ENCODE peak calls at places on chromosomes 11 and 22, in eight cellular contexts. N is testis, D is A549, U is hepatocyte, X is endothelial cell of umbilical vein, K is OCI-LY7, H is AG04450, P is AG10803. S is an unnamed sample.

GRCh38 chr11:66568124-66568916 is at the start of gene CTSF:
- DNase-seq in N (peak; percentile 94), D (peak; percentile 83), U (no peak), X (peak; percentile 85), K (no peak), H (peak; percentile 24), P (peak; percentile 67), S (peak; percentile 73)

GRCh38 chr11:46322759-46323158 is 24.5 kb upstream of the DGKZ start:
- DNase-seq in N (no peak), D (peak; percentile 51), U (no peak), X (no peak), K (peak; percentile 25), H (no peak), P (peak; percentile 46), S (peak; percentile 50)

GRCh38 chr22:35995772-35996171 is 32.9 kb downstream of the RBFOX2 start:
- DNase-seq in N (peak; percentile 82), D (no peak), U (peak; percentile 80), X (peak; percentile 70), K (no peak), H (peak; percentile 98), P (peak; percentile 97), S (no peak)

GRCh38 chr22:45009881-45010531 is at the start of gene PHF21B:
- DNase-seq in N (peak; percentile 91), D (peak; percentile 71), U (peak; percentile 83), X (peak; percentile 4), K (peak; percentile 84), H (no peak), P (peak; percentile 13), S (peak; percentile 51)

GRCh38 chr11:68040121-68040956 is 1.5 kb downstream of the TCIRG1 start:
- DNase-seq in N (peak; percentile 45), D (peak; percentile 64), U (peak; percentile 77), X (peak; percentile 86), K (peak; percentile 84), H (peak; percentile 42), P (peak; percentile 71), S (peak; percentile 78)

GRCh38 chr11:10930961-10931760 is 73.3 kb upstream of the ZBED5 start:
- DNase-seq in N (peak; percentile 72), D (peak; percentile 82), U (peak; percentile 94), X (peak; percentile 80), K (no peak), H (peak; percentile 49), P (peak; percentile 76), S (peak; percentile 50)

GRCh38 chr11:2813141-2813908 is 72.2 kb downstream of the CDKN1C start:
- DNase-seq in N (no peak), D (no peak), U (peak; percentile 51), X (no peak), K (no peak), H (peak; percentile 62), P (no peak), S (peak; percentile 80)

GRCh38 chr11:11414996-11415395 is 61.9 kb upstream of the CSNK2A3 start:
- DNase-seq in N (no peak), D (no peak), U (no peak), X (no peak), K (no peak), H (no peak), P (no peak), S (no peak)

GRCh38 chr11:4191031-4191571 is 96.5 kb downstream of the RRM1 start:
- DNase-seq in N (peak; percentile 45), D (no peak), U (no peak), X (no peak), K (no peak), H (no peak), P (no peak), S (no peak)

GRCh38 chr22:35539910-35540599 is 576 bp upstream of the RASD2 start:
- DNase-seq in N (peak; percentile 58), D (no peak), U (peak; percentile 79), X (no peak), K (peak; percentile 73), H (no peak), P (peak; percentile 34), S (peak; percentile 65)

GRCh38 chr22:43173976-43174720 is 12.8 kb downstream of the TTLL12 start:
- DNase-seq in N (no peak), D (no peak), U (no peak), X (no peak), K (no peak), H (no peak), P (no peak), S (no peak)

GRCh38 chr11:65205602-65205967 is 23.9 kb downstream of the CAPN1 start:
- DNase-seq in N (no peak), D (no peak), U (no peak), X (no peak), K (no peak), H (no peak), P (no peak), S (no peak)

GRCh38 chr11:133082453-133082781 is 449.9 kb downstream of the OPCML start:
- DNase-seq in N (peak; percentile 66), D (no peak), U (peak; percentile 76), X (no peak), K (no peak), H (no peak), P (no peak), S (peak; percentile 41)

GRCh38 chr11:125129316-125129990 is 18.0 kb upstream of the TMEM218 start:
- DNase-seq in N (no peak), D (no peak), U (no peak), X (no peak), K (no peak), H (no peak), P (no peak), S (no peak)

GRCh38 chr22:37544955-37545702 is 15.2 kb upstream of the CDC42EP1 start:
- DNase-seq in N (peak; percentile 73), D (peak; percentile 73), U (peak; percentile 86), X (peak; percentile 80), K (peak; percentile 46), H (no peak), P (peak; percentile 61), S (peak; percentile 80)

GRCh38 chr11:128476031-128476430 is 111.3 kb downstream of the ETS1 start:
- DNase-seq in N (no peak), D (no peak), U (no peak), X (no peak), K (no peak), H (no peak), P (no peak), S (no peak)

GRCh38 chr11:124897681-124898680 is at the start of gene ROBO4:
- DNase-seq in N (no peak), D (no peak), U (no peak), X (peak; percentile 87), K (no peak), H (peak; percentile 66), P (peak; percentile 91), S (no peak)

GRCh38 chr11:96004862-96005261 is 81.0 kb upstream of the MTMR2 start:
- DNase-seq in N (no peak), D (no peak), U (no peak), X (no peak), K (no peak), H (no peak), P (no peak), S (no peak)

GRCh38 chr11:75198278-75198948 is 42.2 kb upstream of the TPBGL start:
- DNase-seq in N (no peak), D (no peak), U (no peak), X (no peak), K (no peak), H (no peak), P (no peak), S (no peak)

GRCh38 chr11:10653242-10653641 is 40.3 kb downstream of the IRAG1 start:
- DNase-seq in N (no peak), D (no peak), U (no peak), X (no peak), K (no peak), H (no peak), P (peak; percentile 42), S (no peak)

GRCh38 chr22:29225422-29226090 is 19.9 kb downstream of the EMID1 start:
- DNase-seq in N (peak; percentile 66), D (no peak), U (peak; percentile 25), X (peak; percentile 49), K (no peak), H (no peak), P (peak; percentile 21), S (no peak)

GRCh38 chr11:95364324-95365295 is 133.6 kb upstream of the SESN3 start:
- DNase-seq in N (no peak), D (peak; percentile 69), U (peak; percentile 30), X (no peak), K (no peak), H (no peak), P (no peak), S (no peak)

GRCh38 chr11:113906038-113906437 is 1.4 kb downstream of the HTR3B start:
- DNase-seq in N (no peak), D (peak; percentile 54), U (peak; percentile 85), X (no peak), K (no peak), H (peak; percentile 8), P (peak; percentile 11), S (no peak)
- TF ChIP-seq CTCF in N (no peak), D (peak; percentile 14), U (peak; percentile 46), X (peak; percentile 16), K (peak; percentile 27), H (peak; percentile 36), P (no peak), S (no peak)

DNA sequence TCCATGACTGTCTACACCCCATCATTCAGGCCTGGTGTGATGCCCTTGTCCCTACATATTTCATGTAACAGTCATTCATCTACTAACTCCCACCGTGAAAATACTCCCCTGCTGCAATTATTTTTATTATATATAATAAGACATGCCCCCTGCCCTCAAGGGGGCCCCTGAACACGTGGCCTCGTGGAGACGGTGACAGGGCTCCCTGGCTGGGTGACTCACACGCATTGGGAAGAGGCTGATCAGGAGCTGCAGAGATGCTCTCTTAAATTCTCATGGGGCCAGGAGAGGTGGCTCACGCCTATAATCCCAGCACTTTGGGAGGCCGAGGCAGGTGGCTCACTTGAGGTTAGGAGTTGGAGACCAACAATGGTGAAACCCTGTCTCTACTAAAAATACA is 88.6 kb downstream of the ST3GAL4 start:
- DNase-seq in N (no peak), D (no peak), U (no peak), X (no peak), K (no peak), H (no peak), P (no peak), S (no peak)
- TF ChIP-seq CTCF in N (no peak), D (no peak), U (no peak), X (no peak), K (no peak), H (no peak), P (no peak), S (no peak)

GRCh38 chr11:97269527-97269926 is 879.7 kb downstream of the JRKL start:
- DNase-seq in N (no peak), D (peak; percentile 3), U (peak; percentile 23), X (no peak), K (no peak), H (no peak), P (no peak), S (no peak)
- TF ChIP-seq CTCF in N (no peak), D (no peak), U (peak; percentile 27), X (no peak), K (peak; percentile 41), H (no peak), P (no peak), S (no peak)

GRCh38 chr11:217704-218103 is 10.2 kb downstream of the RIC8A start:
- DNase-seq in N (no peak), D (no peak), U (no peak), X (no peak), K (no peak), H (no peak), P (no peak), S (peak; percentile 35)
- TF ChIP-seq CTCF in N (no peak), D (no peak), U (no peak), X (no peak), K (no peak), H (no peak), P (no peak), S (no peak)